ENCODE peak calls at places on chromosome 13, in six cellular contexts. N is AG09319, G is astrocyte of the spinal cord, I is stomach, H is H9, R is HFFc6. A is an unnamed sample.
A peak's percentile ranks its signal among the peaks of the same experiment; 100 is the strongest.

GRCh38 chr13:67635754-67636153 is 405.6 kb upstream of the PCDH9 start:
- DNase-seq in N (no peak), G (peak; percentile 8), I (no peak), H (no peak), R (no peak), A (no peak)

GRCh38 chr13:21608961-21609360 is 5.0 kb upstream of the MICU2 start:
- DNase-seq in N (no peak), G (no peak), I (no peak), H (no peak), R (no peak), A (no peak)

GRCh38 chr13:70964124-70964523 is 855.9 kb upstream of the KLHL1 start:
- DNase-seq in N (no peak), G (no peak), I (no peak), H (no peak), R (no peak), A (peak; percentile 1)

GRCh38 chr13:26213345-26213744 is 8.8 kb downstream of the RNF6 start:
- DNase-seq in N (no peak), G (no peak), I (no peak), H (no peak), R (no peak), A (no peak)

GRCh38 chr13:113731192-113732175 is 27.5 kb upstream of the TMEM255B start:
- DNase-seq in N (no peak), G (no peak), I (no peak), H (no peak), R (no peak), A (no peak)

GRCh38 chr13:46341112-46341711 is 45.8 kb downstream of the RUBCNL start:
- DNase-seq in N (no peak), G (peak; percentile 90), I (no peak), H (no peak), R (peak; percentile 50), A (no peak)

GRCh38 chr13:113921763-113922162 is 52.1 kb downstream of the C13orf46 start:
- DNase-seq in N (no peak), G (no peak), I (peak; percentile 2), H (no peak), R (no peak), A (no peak)

GRCh38 chr13:113544896-113545295 is 39.7 kb upstream of the TFDP1 start:
- DNase-seq in N (no peak), G (no peak), I (no peak), H (peak; percentile 15), R (no peak), A (no peak)

GRCh38 chr13:83065136-83065535 is 817.1 kb downstream of the SLITRK1 start:
- DNase-seq in N (peak; percentile 49), G (peak; percentile 87), I (no peak), H (no peak), R (peak; percentile 49), A (no peak)

GRCh38 chr13:113546571-113547247 is 37.8 kb upstream of the TFDP1 start:
- DNase-seq in N (no peak), G (peak; percentile 64), I (no peak), H (no peak), R (no peak), A (no peak)

GRCh38 chr13:32427852-32428580 is at the start of gene N4BP2L1:
- DNase-seq in N (no peak), G (peak; percentile 31), I (peak; percentile 71), H (peak; percentile 69), R (no peak), A (peak; percentile 39)

GRCh38 chr13:46369506-46370268 is 17.4 kb downstream of the RUBCNL start:
- DNase-seq in N (no peak), G (peak; percentile 88), I (no peak), H (no peak), R (peak; percentile 79), A (no peak)

GRCh38 chr13:29396446-29396845 is 199.0 kb downstream of the SLC7A1 start:
- DNase-seq in N (no peak), G (no peak), I (no peak), H (no peak), R (no peak), A (no peak)

GRCh38 chr13:51045450-51045849 is 65.6 kb downstream of the C13orf42 start:
- DNase-seq in N (no peak), G (no peak), I (no peak), H (no peak), R (no peak), A (no peak)

GRCh38 chr13:80612804-80613203 is 271.9 kb upstream of the SPRY2 start:
- DNase-seq in N (no peak), G (no peak), I (no peak), H (no peak), R (no peak), A (no peak)

GRCh38 chr13:113526466-113527220 is 36.1 kb upstream of the DCUN1D2 start:
- DNase-seq in N (no peak), G (no peak), I (peak; percentile 29), H (no peak), R (no peak), A (no peak)

GRCh38 chr13:100694722-100695644 is 20.4 kb upstream of the TMTC4 start:
- DNase-seq in N (no peak), G (peak; percentile 80), I (peak; percentile 53), H (peak; percentile 84), R (peak; percentile 4), A (peak; percentile 22)

GRCh38 chr13:90717451-90717936 is 630.0 kb upstream of the MIR17HG start:
- DNase-seq in N (peak; percentile 15), G (peak; percentile 86), I (no peak), H (no peak), R (peak; percentile 77), A (no peak)

GRCh38 chr13:112353856-112354255 is 22.3 kb upstream of the SPACA7 start:
- DNase-seq in N (no peak), G (no peak), I (no peak), H (no peak), R (no peak), A (no peak)
- TF ChIP-seq CTCF in N (no peak), G (no peak), I (no peak), H (no peak), R (no peak), A (no peak)

DNA sequence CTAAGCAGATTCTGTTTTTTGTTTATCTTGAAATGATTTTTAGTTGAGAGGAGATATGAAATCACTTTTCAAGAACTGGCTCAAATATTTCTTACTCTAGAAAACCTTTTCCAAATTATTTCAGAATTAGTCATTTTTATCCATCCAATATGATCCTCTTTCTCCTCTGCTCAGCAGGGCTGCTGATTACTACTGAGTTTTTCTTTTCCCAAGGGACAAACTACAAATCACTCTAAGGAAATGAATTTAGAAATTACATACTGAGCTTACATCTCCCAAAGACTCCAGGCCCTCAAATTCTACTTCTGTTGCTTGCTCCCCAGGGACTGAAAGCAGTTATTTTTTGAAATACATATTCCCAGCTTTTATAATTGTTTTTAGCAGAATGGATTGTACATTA is 87.4 kb upstream of the UFM1 start:
- DNase-seq in N (peak; percentile 5), G (peak; percentile 36), I (no peak), H (no peak), R (no peak), A (no peak)
- TF ChIP-seq CTCF in N (no peak), G (no peak), I (no peak), H (no peak), R (no peak), A (no peak)

GRCh38 chr13:42769650-42770049 is 11.7 kb upstream of the FAM216B start:
- DNase-seq in N (no peak), G (no peak), I (no peak), H (no peak), R (no peak), A (no peak)
- TF ChIP-seq CTCF in N (no peak), G (no peak), I (no peak), H (peak; percentile 37), R (peak; percentile 19), A (no peak)

GRCh38 chr13:41613471-41613870 is 156.1 kb downstream of the RGCC start:
- DNase-seq in N (no peak), G (no peak), I (no peak), H (no peak), R (no peak), A (no peak)

GRCh38 chr13:41608779-41609178 is 151.4 kb downstream of the RGCC start:
- DNase-seq in N (no peak), G (no peak), I (no peak), H (no peak), R (peak; percentile 12), A (no peak)

GRCh38 chr13:41609828-41610227 is 152.5 kb downstream of the RGCC start:
- DNase-seq in N (no peak), G (no peak), I (no peak), H (no peak), R (no peak), A (no peak)

GRCh38 chr13:41610426-41610825 is 153.1 kb downstream of the RGCC start:
- DNase-seq in N (peak; percentile 87), G (peak; percentile 81), I (peak; percentile 27), H (no peak), R (peak; percentile 69), A (peak; percentile 49)

GRCh38 chr13:41611385-41611784 is 154.0 kb downstream of the RGCC start:
- DNase-seq in N (no peak), G (no peak), I (no peak), H (no peak), R (no peak), A (no peak)
- TF ChIP-seq CTCF in N (no peak), G (no peak), I (no peak), H (no peak), R (no peak), A (no peak)

GRCh38 chr13:48233097-48233885 is at the start of gene ITM2B:
- DNase-seq in N (no peak), G (peak; percentile 68), I (peak; percentile 82), H (peak; percentile 80), R (peak; percentile 37), A (peak; percentile 54)
- TF ChIP-seq CTCF in N (peak; percentile 9), G (peak; percentile 32), I (no peak), H (peak; percentile 47), R (peak; percentile 69), A (peak; percentile 22)

GRCh38 chr13:20118268-20119140 is 42.3 kb downstream of the GJA3 start:
- DNase-seq in N (no peak), G (peak; percentile 36), I (peak; percentile 74), H (peak; percentile 70), R (no peak), A (peak; percentile 30)
- TF ChIP-seq CTCF in N (no peak), G (no peak), I (no peak), H (peak; percentile 62), R (no peak), A (no peak)

GRCh38 chr13:110475550-110476219 is 85.8 kb downstream of the RAB20 start:
- DNase-seq in N (no peak), G (no peak), I (no peak), H (no peak), R (no peak), A (no peak)
- TF ChIP-seq CTCF in N (no peak), G (no peak), I (no peak), H (no peak), R (no peak), A (no peak)

GRCh38 chr13:109026266-109026665 is 396.9 kb downstream of the MYO16 start:
- DNase-seq in N (no peak), G (no peak), I (no peak), H (peak; percentile 37), R (no peak), A (no peak)
- TF ChIP-seq CTCF in N (no peak), G (no peak), I (no peak), H (no peak), R (no peak), A (no peak)